ENCODE peak calls at places on chromosomes 6 and 20, in five cellular contexts. E, T, A, L and J are unnamed samples.
A peak's percentile ranks its signal among the peaks of the same experiment; 100 is the strongest.

GRCh38 chr6:70314240-70314639 is 11.4 kb upstream of the COL9A1 start:
- DNase-seq in L (no peak), E (no peak), T (no peak), A (no peak), J (no peak)

GRCh38 chr6:128118401-128118800 is 217.5 kb upstream of the THEMIS start:
- DNase-seq in A (no peak), T (no peak), L (no peak), E (no peak), J (no peak)

GRCh38 chr6:73547046-73547445 is 26.2 kb upstream of the EEF1A1 start:
- DNase-seq in E (no peak), L (no peak), A (no peak), T (no peak), J (no peak)

GRCh38 chr6:166691199-166691598 is 64.1 kb upstream of the RPS6KA2 start:
- DNase-seq in A (no peak), T (peak; percentile 36), E (peak; percentile 66), L (no peak), J (no peak)

GRCh38 chr6:151209071-151209831 is 30.5 kb upstream of the AKAP12 start:
- DNase-seq in T (no peak), A (peak; percentile 35), L (no peak), E (no peak), J (no peak)

GRCh38 chr6:132298344-132298949 is 102.8 kb downstream of the MOXD1 start:
- DNase-seq in L (no peak), T (peak; percentile 47), A (no peak), E (peak; percentile 21), J (peak; percentile 43)

GRCh38 chr6:133632206-133632605 is 256.7 kb upstream of the TCF21 start:
- DNase-seq in T (no peak), A (no peak), E (no peak), L (no peak), J (no peak)

GRCh38 chr6:93849857-93850256 is 430.5 kb upstream of the EPHA7 start:
- DNase-seq in L (no peak), A (no peak), T (no peak), E (no peak), J (no peak)

GRCh38 chr20:8250539-8251200 is 118.6 kb downstream of the PLCB1 start:
- DNase-seq in A (peak; percentile 16), L (no peak), T (no peak), E (no peak), J (no peak)

GRCh38 chr20:53907968-53908751 is 162.2 kb downstream of the BCAS1 start:
- DNase-seq in A (no peak), T (no peak), E (no peak), L (no peak), J (no peak)

GRCh38 chr6:100138346-100139022 is 144.5 kb upstream of the MCHR2 start:
- DNase-seq in L (no peak), T (no peak), E (no peak), A (no peak), J (no peak)

GRCh38 chr20:43949741-43950618 is 35.3 kb downstream of the TOX2 start:
- DNase-seq in A (no peak), E (peak; percentile 21), T (no peak), L (peak; percentile 54), J (peak; percentile 59)

GRCh38 chr6:13101985-13102384 is 226.4 kb downstream of the TBC1D7 start:
- DNase-seq in E (no peak), L (no peak), T (no peak), A (no peak), J (no peak)